ENCODE peak calls at places on chromosomes 7 and 10, in seven cellular contexts. A is tibial artery, T is BJ, W is AG04450, E is Peyer's patch, V is hepatocyte, U is OCI-LY7. G is an unnamed sample.

GRCh38 chr10:76779163-76779820 is 858.3 kb downstream of the KCNMA1 start:
- DNase-seq in W (no peak), U (no peak), T (peak; percentile 1), E (no peak), V (peak; percentile 40), A (no peak), G (peak; percentile 20)

GRCh38 chr10:56360583-56360966 is 484 bp downstream of the ZWINT start:
- DNase-seq in V (no peak), A (no peak), W (no peak), T (no peak), U (no peak), E (no peak), G (no peak)

GRCh38 chr7:47326220-47326619 is 255.7 kb downstream of the TNS3 start:
- DNase-seq in A (no peak), U (no peak), V (peak; percentile 68), E (no peak), T (peak; percentile 30), W (peak; percentile 53), G (peak; percentile 92)

GRCh38 chr7:142629588-142630260 is 119.5 kb upstream of the PRSS1 start:
- DNase-seq in V (peak; percentile 23), U (no peak), T (peak; percentile 37), E (no peak), A (no peak), W (no peak), G (peak; percentile 12)

GRCh38 chr10:76732306-76732705 is 905.3 kb downstream of the KCNMA1 start:
- DNase-seq in U (no peak), V (no peak), A (no peak), E (no peak), W (no peak), T (no peak), G (no peak)

GRCh38 chr7:65946895-65947294 is 35.1 kb downstream of the GUSB start:
- DNase-seq in E (peak; percentile 56), U (no peak), T (peak; percentile 16), A (no peak), W (no peak), V (no peak), G (peak; percentile 60)

GRCh38 chr10:75002351-75002725 is 109.1 kb upstream of the SAMD8 start:
- DNase-seq in W (no peak), E (no peak), V (no peak), A (no peak), U (no peak), T (no peak), G (no peak)

GRCh38 chr10:100739516-100740368 is 5.6 kb upstream of the PAX2 start:
- DNase-seq in A (no peak), W (no peak), T (no peak), V (peak; percentile 69), E (no peak), U (no peak), G (no peak)

GRCh38 chr7:44148961-44149550 is 7.9 kb upstream of the MYL7 start:
- DNase-seq in V (no peak), W (no peak), E (peak; percentile 26), A (peak; percentile 37), U (no peak), T (no peak), G (no peak)

GRCh38 chr7:55641811-55642210 is 69.5 kb upstream of the VOPP1 start:
- DNase-seq in T (no peak), U (peak; percentile 39), W (no peak), E (no peak), A (no peak), V (no peak), G (peak; percentile 77)

GRCh38 chr7:148107741-148108140 is 482.8 kb upstream of the C7orf33 start:
- DNase-seq in A (no peak), W (no peak), T (no peak), E (no peak), V (no peak), U (no peak), G (no peak)

GRCh38 chr10:109881481-109881880 is 41.8 kb downstream of the XPNPEP1 start:
- DNase-seq in T (no peak), E (no peak), V (no peak), A (no peak), W (no peak), U (no peak), G (no peak)

GRCh38 chr10:46084321-46085165 is 38.5 kb upstream of the MSMB start:
- DNase-seq in W (no peak), U (no peak), T (no peak), E (no peak), A (no peak), V (no peak), G (no peak)

GRCh38 chr7:25083201-25083600 is 41.9 kb downstream of the CYCS start:
- DNase-seq in V (no peak), T (no peak), U (no peak), E (no peak), W (no peak), A (no peak), G (peak; percentile 50)

GRCh38 chr7:11193131-11193867 is 219.6 kb downstream of the PHF14 start:
- DNase-seq in A (no peak), E (no peak), T (no peak), W (no peak), U (no peak), V (peak; percentile 20), G (peak; percentile 48)

GRCh38 chr10:81953420-81953819 is 78.4 kb downstream of the NRG3 start:
- DNase-seq in A (no peak), U (no peak), W (no peak), V (no peak), T (no peak), E (no peak), G (peak; percentile 4)

GRCh38 chr10:52623761-52624160 is 148.8 kb downstream of the MBL2 start:
- DNase-seq in U (no peak), T (no peak), E (no peak), A (no peak), V (no peak), W (no peak), G (no peak)

GRCh38 chr10:93600861-93601773 is at the start of gene RBP4:
- DNase-seq in V (peak; percentile 83), W (no peak), A (no peak), T (no peak), E (no peak), U (no peak), G (peak; percentile 17)

GRCh38 chr7:127683776-127684681 is 32.0 kb downstream of the SND1 start:
- DNase-seq in U (peak; percentile 43), A (no peak), V (no peak), T (no peak), E (no peak), W (no peak), G (no peak)

GRCh38 chr10:78435484-78436222 is 402.0 kb downstream of the RPS24 start:
- DNase-seq in U (no peak), E (no peak), V (no peak), T (no peak), W (no peak), A (no peak), G (no peak)

GRCh38 chr10:78433063-78433717 is 399.5 kb downstream of the RPS24 start:
- DNase-seq in E (no peak), V (no peak), T (no peak), W (no peak), A (peak; percentile 67), U (no peak), G (no peak)

GRCh38 chr10:78434886-78435285 is 401.2 kb downstream of the RPS24 start:
- DNase-seq in V (no peak), U (no peak), T (no peak), W (no peak), E (no peak), A (peak; percentile 59), G (no peak)

GRCh38 chr10:78432582-78432981 is 398.9 kb downstream of the RPS24 start:
- DNase-seq in V (no peak), W (no peak), A (peak; percentile 77), E (no peak), U (peak; percentile 3), T (no peak), G (no peak)

GRCh38 chr10:78433722-78434535 is 400.3 kb downstream of the RPS24 start:
- DNase-seq in U (peak; percentile 33), T (no peak), E (no peak), V (no peak), A (peak; percentile 62), W (no peak), G (no peak)
- TF ChIP-seq CTCF in U (no peak), T (no peak), E (no peak), V (no peak), A (no peak), W (no peak), G (no peak)

DNA sequence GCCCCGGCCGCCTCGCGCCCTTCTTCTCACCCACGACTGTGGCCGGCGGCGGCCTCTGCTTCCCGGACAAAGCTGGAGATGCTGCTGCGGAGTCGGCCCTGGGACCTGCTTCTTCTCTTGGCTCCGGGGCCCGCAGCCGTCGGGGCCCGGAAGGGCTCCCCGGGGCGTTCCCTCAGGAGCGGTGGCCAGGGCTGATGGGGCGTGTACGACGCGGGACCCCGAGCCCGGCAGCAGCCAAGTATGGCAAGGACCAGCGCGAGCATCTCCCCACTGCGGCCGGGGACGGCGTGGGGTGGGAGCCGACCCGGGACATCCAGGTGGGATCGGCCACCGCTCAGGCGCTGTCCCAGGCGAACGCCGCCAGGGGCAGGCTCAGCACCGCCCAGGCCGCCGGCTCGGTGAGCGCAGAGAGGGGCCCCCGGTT is 27.6 kb upstream of the BMS1 start:
- DNase-seq in T (no peak), A (no peak), V (peak; percentile 17), E (no peak), W (no peak), U (no peak), G (no peak)
- H3K4me3 ChIP-seq in T (no peak overlapping the region), A (peak overlapping the region; percentile 58), V (peak overlapping the region; percentile 60), E (peak overlapping the region; percentile 50), W (peak overlapping the region; percentile 47), U (no peak overlapping the region), G (peak overlapping the region; percentile 43)

GRCh38 chr7:121373177-121373576 is 22.9 kb downstream of the FAM3C start:
- DNase-seq in V (no peak), T (no peak), U (peak; percentile 33), W (no peak), E (no peak), A (no peak), G (no peak)
- TF ChIP-seq CTCF in V (no peak), T (no peak), U (peak; percentile 59), W (no peak), E (no peak), A (no peak), G (peak; percentile 8)

GRCh38 chr10:97321032-97321806 is 2.1 kb downstream of the FRAT1 start:
- DNase-seq in T (no peak), U (no peak), W (no peak), V (peak; percentile 39), E (peak; percentile 62), A (peak; percentile 76), G (no peak)

GRCh38 chr10:97319671-97320479 is 804 bp downstream of the FRAT1 start:
- DNase-seq in U (peak; percentile 72), V (peak; percentile 73), E (peak; percentile 88), W (no peak), A (peak; percentile 70), T (no peak), G (peak; percentile 7)

GRCh38 chr10:97320480-97321031 is 1.5 kb downstream of the FRAT1 start:
- DNase-seq in T (no peak), W (no peak), V (no peak), A (peak; percentile 67), E (peak; percentile 56), U (no peak), G (no peak)

GRCh38 chr10:97318772-97319651 is at the start of gene FRAT1:
- DNase-seq in E (peak; percentile 96), A (peak; percentile 91), V (peak; percentile 95), U (peak; percentile 90), W (peak; percentile 88), T (peak; percentile 39), G (peak; percentile 83)

DNA sequence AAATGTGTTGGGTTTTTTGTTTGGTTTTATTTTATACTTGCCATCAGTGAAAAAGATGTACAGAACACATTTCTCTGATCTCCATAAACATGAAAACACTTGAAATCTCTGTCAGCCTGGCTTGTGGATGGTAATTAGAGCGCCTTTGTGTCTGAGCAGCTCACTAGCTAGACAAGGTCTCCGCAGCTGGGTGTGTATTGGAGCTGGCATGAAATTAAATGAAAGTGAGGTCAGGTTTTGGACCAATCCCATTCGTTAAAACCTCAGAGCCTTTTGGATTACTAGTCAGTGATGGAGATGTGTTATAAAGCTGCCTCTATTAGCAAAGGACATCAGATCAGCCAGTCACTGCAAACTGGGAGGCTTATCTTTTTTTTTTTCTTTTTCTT is 2.7 kb downstream of the FRAT1 start:
- DNase-seq in E (no peak), T (no peak), A (no peak), U (no peak), V (no peak), W (no peak), G (no peak)
- H3K4me3 ChIP-seq in E (no peak overlapping the region), T (no peak overlapping the region), A (no peak overlapping the region), U (no peak overlapping the region), V (peak overlapping the region; percentile 46), W (no peak overlapping the region), G (no peak overlapping the region)

G was measured in bronchial epithelial cell.